ENCODE peak calls at places on chromosome 21, in four cellular contexts. U is right cardiac atrium; N is upper lobe of right lung; W is CD8-positive, alpha-beta memory T cell. X is an unnamed sample.
A peak's percentile ranks its signal among the peaks of the same experiment; 100 is the strongest.

GRCh38 chr21:33451634-33452071 is 28.1 kb downstream of the TMEM50B start:
- DNase-seq in U (no peak), W (no peak), N (no peak), X (peak; percentile 93)

GRCh38 chr21:34035619-34036354 is 37.6 kb upstream of the MRPS6 start:
- DNase-seq in N (no peak), W (no peak), U (no peak), X (no peak)

GRCh38 chr21:36821032-36821299 is 122.1 kb downstream of the SIM2 start:
- DNase-seq in U (no peak), N (no peak), W (no peak), X (no peak)

GRCh38 chr21:16264314-16264713 is 534.5 kb downstream of the USP25 start:
- DNase-seq in W (no peak), U (no peak), N (no peak), X (no peak)

GRCh38 chr21:43370091-43370658 is 56.8 kb downstream of the SIK1 start:
- DNase-seq in U (peak; percentile 46), W (no peak), N (no peak), X (no peak)

GRCh38 chr21:16072692-16073091 is 342.9 kb downstream of the USP25 start:
- DNase-seq in W (no peak), N (no peak), U (no peak), X (peak; percentile 67)

GRCh38 chr21:43282358-43283120 is 113.7 kb downstream of the CRYAA start:
- DNase-seq in N (peak; percentile 51), W (no peak), U (peak; percentile 26), X (no peak)

GRCh38 chr21:39363607-39364555 is 15.0 kb upstream of the HMGN1 start:
- DNase-seq in U (no peak), W (no peak), N (no peak), X (no peak)

GRCh38 chr21:33734326-33734725 is 92.0 kb downstream of the ITSN1 start:
- DNase-seq in N (no peak), W (no peak), U (no peak), X (no peak)

GRCh38 chr21:33971492-33972013 is 55.9 kb upstream of the ATP5PO start:
- DNase-seq in U (no peak), N (no peak), W (no peak), X (peak; percentile 81)

GRCh38 chr21:29989634-29990234 is 49.9 kb upstream of the GRIK1 start:
- DNase-seq in N (no peak), U (no peak), W (no peak), X (no peak)

GRCh38 chr21:27104749-27105439 is 138.0 kb upstream of the ADAMTS5 start:
- DNase-seq in U (no peak), N (no peak), W (no peak), X (peak; percentile 60)

GRCh38 chr21:30014883-30015282 is 75.1 kb upstream of the GRIK1 start:
- DNase-seq in W (no peak), N (no peak), U (no peak), X (no peak)

GRCh38 chr21:34073749-34074282 is 438 bp downstream of the MRPS6 start:
- DNase-seq in W (no peak), N (peak; percentile 79), U (peak; percentile 85), X (peak; percentile 34)

GRCh38 chr21:34074283-34075098 is 1.1 kb downstream of the MRPS6 start:
- DNase-seq in N (no peak), W (no peak), U (peak; percentile 56), X (peak; percentile 32)

GRCh38 chr21:43707462-43707861 is 11.5 kb upstream of the PDXK start:
- DNase-seq in N (no peak), W (no peak), U (peak; percentile 7), X (no peak)

GRCh38 chr21:42238185-42238934 is 19.4 kb downstream of the ABCG1 start:
- DNase-seq in N (no peak), U (no peak), W (peak; percentile 78), X (no peak)

GRCh38 chr21:39125752-39126485 is 57.3 kb downstream of the PSMG1 start:
- DNase-seq in N (no peak), W (no peak), U (no peak), X (peak; percentile 83)

GRCh38 chr21:33686386-33686785 is 44.1 kb downstream of the ITSN1 start:
- DNase-seq in W (no peak), N (no peak), U (no peak), X (no peak)

GRCh38 chr21:38950388-38951094 is 144.8 kb downstream of the ETS2 start:
- DNase-seq in U (no peak), W (no peak), N (no peak), X (peak; percentile 48)

GRCh38 chr21:42515708-42516502 is 2.3 kb downstream of the SLC37A1 start:
- DNase-seq in W (no peak), U (no peak), N (peak; percentile 80), X (peak; percentile 97)

GRCh38 chr21:22145555-22145954 is 1147.3 kb downstream of the NCAM2 start:
- DNase-seq in N (no peak), U (no peak), W (no peak), X (no peak)

GRCh38 chr21:25939396-25939761 is 204.6 kb downstream of the GABPA start:
- DNase-seq in N (no peak), U (no peak), W (no peak), X (no peak)

GRCh38 chr21:30268608-30269197 is 14.0 kb downstream of the KRTAP24-1 start:
- DNase-seq in U (no peak), W (no peak), N (no peak), X (peak; percentile 35)

GRCh38 chr21:38965241-38965640 is 159.5 kb downstream of the ETS2 start:
- DNase-seq in N (no peak), U (no peak), W (no peak), X (no peak)

GRCh38 chr21:26806734-26807372 is 38.4 kb downstream of the ADAMTS1 start:
- DNase-seq in W (no peak), N (no peak), U (no peak), X (peak; percentile 82)

DNA sequence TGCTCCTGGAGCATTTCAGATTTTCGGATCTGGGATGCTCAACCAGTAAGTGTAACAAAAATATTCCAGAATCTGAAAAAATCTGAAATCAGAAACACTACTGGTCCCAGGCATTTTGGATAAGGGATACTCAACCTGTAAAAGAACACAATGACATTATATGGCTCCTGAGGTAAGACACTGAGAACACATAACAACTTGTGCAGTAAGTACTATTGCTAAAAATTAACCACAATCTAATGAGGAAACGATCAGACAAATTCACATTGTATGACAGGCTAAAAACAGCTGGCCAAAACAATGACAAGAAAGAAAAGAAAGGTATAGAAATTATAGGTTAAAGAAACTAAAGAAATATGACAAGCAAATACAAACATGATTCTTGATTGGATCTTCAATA is 54.9 kb downstream of the LTN1 start:
- DNase-seq in N (no peak), U (no peak), W (no peak), X (no peak)
- H3K27ac ChIP-seq in N (no peak overlapping the region), U (no peak overlapping the region), W (no peak overlapping the region), X (no peak overlapping the region)

GRCh38 chr21:17467392-17467791 is 45.5 kb upstream of the CXADR start:
- DNase-seq in W (no peak), U (no peak), N (no peak), X (no peak)
- H3K27ac ChIP-seq in W (no peak overlapping the region), U (no peak overlapping the region), N (no peak overlapping the region), X (no peak overlapping the region)

GRCh38 chr21:37829043-37829442 is 87.2 kb downstream of the KCNJ6 start:
- DNase-seq in N (no peak), U (no peak), W (no peak), X (no peak)
- H3K27ac ChIP-seq in N (no peak overlapping the region), U (no peak overlapping the region), W (no peak overlapping the region), X (no peak overlapping the region)

DNA sequence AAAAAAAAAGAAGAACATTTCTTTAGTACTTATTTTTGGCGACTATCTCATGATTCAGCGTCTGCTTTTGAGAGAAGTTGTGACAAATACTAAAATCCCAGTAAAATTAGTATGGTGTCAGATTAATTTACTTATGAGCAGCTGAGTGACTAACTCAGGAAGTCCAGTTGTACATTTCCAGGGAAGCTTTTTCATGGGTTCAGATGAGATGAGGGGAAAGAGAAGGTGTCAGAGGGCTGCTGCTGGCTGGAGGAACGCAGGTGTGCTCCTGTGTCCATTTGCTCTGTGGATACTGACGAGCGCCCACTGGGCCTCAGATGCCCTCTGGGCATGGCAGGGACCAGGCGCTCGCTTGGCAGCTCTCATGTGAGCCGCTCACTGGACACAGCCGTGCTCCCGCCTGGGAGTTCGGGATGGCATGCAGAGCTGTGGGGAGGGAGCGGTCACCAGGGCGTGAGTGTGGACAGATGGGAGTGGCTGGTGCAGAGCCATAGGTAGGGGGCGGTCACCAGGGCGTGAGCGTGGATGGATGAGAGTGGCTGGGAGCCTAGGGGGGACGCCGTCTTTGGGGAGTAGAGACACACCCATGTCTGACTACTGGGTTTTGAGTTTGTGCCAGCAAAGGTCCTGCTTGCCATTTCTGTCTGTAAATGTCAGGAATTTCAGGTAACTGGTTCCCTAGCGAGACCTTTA is 55.0 kb downstream of the ADARB1 start:
- DNase-seq in N (no peak), W (no peak), U (peak; percentile 80), X (peak; percentile 81)
- H3K27ac ChIP-seq in N (peak overlapping the region; percentile 61), W (no peak overlapping the region), U (peak overlapping the region; percentile 32), X (peak overlapping the region; percentile 69)

DNA sequence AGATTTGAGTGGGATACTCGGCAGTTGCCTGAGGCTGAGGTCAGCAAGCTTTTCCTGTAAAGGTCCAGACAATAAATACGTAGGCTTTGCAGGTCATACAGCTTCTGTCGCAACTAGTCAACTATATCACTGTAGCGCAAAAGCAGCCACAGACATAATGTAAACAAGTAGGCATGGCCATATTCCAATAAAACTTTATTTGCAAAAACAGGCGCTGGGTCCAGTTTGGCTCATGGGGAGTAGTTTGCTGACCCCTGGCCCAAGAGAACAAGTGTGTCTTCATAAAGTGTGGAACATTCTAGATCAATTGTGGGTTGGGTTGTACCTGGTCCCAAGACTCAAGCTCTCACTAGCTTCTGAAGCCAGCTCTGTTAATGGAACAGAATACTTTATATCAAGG is 78.8 kb downstream of the MIS18A start:
- DNase-seq in N (no peak), W (no peak), U (no peak), X (no peak)
- H3K27ac ChIP-seq in N (no peak overlapping the region), W (no peak overlapping the region), U (no peak overlapping the region), X (no peak overlapping the region)

DNA sequence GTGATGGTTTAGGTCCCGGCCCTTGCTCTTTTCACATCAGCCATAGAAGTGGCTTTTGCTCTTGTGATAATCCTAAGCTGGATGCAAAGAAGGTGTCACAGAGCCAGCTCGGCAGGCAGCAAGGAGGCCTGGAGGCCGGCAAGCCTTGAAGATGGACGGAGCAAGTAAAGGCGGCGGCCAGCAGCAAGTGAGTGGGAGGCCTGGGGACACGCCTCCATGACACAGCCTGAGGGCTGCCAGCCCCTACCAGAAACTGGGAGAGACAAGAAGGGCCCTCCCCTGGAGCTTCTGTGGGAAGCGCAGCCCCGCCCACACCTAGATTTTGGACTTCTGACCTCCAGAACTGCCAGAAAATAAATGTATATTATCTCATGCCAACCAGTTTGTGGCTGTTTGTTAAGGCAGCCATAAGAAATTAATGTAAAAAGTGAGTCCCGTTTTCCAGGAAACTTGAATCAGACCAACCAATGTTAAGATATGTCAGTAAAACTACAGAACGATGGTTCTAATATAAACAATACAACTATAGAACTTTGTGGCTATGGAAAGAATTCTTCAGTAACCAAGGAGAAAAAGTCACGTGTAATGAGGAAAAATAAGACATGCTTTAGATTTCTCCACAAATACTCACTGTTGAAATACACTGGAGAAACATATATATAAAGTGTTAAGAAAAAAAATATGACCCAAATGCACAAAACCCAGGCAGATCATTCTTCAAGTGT is 49.9 kb downstream of the BACE2 start:
- DNase-seq in N (no peak), U (peak; percentile 91), W (no peak), X (no peak)
- H3K27ac ChIP-seq in N (no peak overlapping the region), U (peak overlapping the region; percentile 90), W (no peak overlapping the region), X (no peak overlapping the region)

GRCh38 chr21:35475006-35475405 is 425.9 kb upstream of the RUNX1 start:
- DNase-seq in U (no peak), W (no peak), N (no peak), X (no peak)
- H3K27ac ChIP-seq in U (no peak overlapping the region), W (no peak overlapping the region), N (peak overlapping the region; percentile 6), X (no peak overlapping the region)